ENCODE peak calls at places on chromosomes 6 and 20, in six cellular contexts. One of them, this sample, is unnamed.

GRCh38 chr20:58690851-58691250 is 1.7 kb upstream of the NPEPL1 start:
- DNase-seq in stromal cell of bone marrow: no peak
- DNase-seq in activated T-cell treated with anti-CD3 and anti-CD28 coated beads, Interleukin-2, amount 50 U/mL, for 24 hours: no peak
- DNase-seq in HEK293T: no peak
- DNase-seq in NCI-H1092 treated with DMSO at 0.1 percent for 48 hours: no peak
- DNase-seq in H54: no peak
- DNase-seq in this sample: no peak

GRCh38 chr20:21235713-21236445 is 67.3 kb upstream of the XRN2 start:
- DNase-seq in stromal cell of bone marrow: peak
- DNase-seq in activated T-cell treated with anti-CD3 and anti-CD28 coated beads, Interleukin-2, amount 50 U/mL, for 24 hours: peak
- DNase-seq in HEK293T: peak
- DNase-seq in NCI-H1092 treated with DMSO at 0.1 percent for 48 hours: peak
- DNase-seq in H54: peak
- DNase-seq in this sample: peak

GRCh38 chr6:71724456-71725180 is 161.7 kb upstream of the RIMS1 start:
- DNase-seq in stromal cell of bone marrow: no peak
- DNase-seq in activated T-cell treated with anti-CD3 and anti-CD28 coated beads, Interleukin-2, amount 50 U/mL, for 24 hours: no peak
- DNase-seq in HEK293T: no peak
- DNase-seq in NCI-H1092 treated with DMSO at 0.1 percent for 48 hours: no peak
- DNase-seq in H54: no peak
- DNase-seq in this sample: no peak

GRCh38 chr20:36836591-36837329 is 39.2 kb upstream of the TLDC2 start:
- DNase-seq in stromal cell of bone marrow: no peak
- DNase-seq in activated T-cell treated with anti-CD3 and anti-CD28 coated beads, Interleukin-2, amount 50 U/mL, for 24 hours: peak
- DNase-seq in HEK293T: peak
- DNase-seq in NCI-H1092 treated with DMSO at 0.1 percent for 48 hours: peak
- DNase-seq in H54: no peak
- DNase-seq in this sample: no peak

GRCh38 chr6:37779111-37779800 is 40.3 kb upstream of the ZFAND3 start:
- DNase-seq in stromal cell of bone marrow: no peak
- DNase-seq in activated T-cell treated with anti-CD3 and anti-CD28 coated beads, Interleukin-2, amount 50 U/mL, for 24 hours: no peak
- DNase-seq in HEK293T: no peak
- DNase-seq in NCI-H1092 treated with DMSO at 0.1 percent for 48 hours: no peak
- DNase-seq in H54: no peak
- DNase-seq in this sample: no peak

GRCh38 chr6:165729307-165729936 is 66.4 kb upstream of the PDE10A start:
- DNase-seq in stromal cell of bone marrow: no peak
- DNase-seq in activated T-cell treated with anti-CD3 and anti-CD28 coated beads, Interleukin-2, amount 50 U/mL, for 24 hours: no peak
- DNase-seq in HEK293T: peak
- DNase-seq in NCI-H1092 treated with DMSO at 0.1 percent for 48 hours: peak
- DNase-seq in H54: peak
- DNase-seq in this sample: no peak

GRCh38 chr6:133741375-133741861 is 147.5 kb upstream of the TCF21 start:
- DNase-seq in stromal cell of bone marrow: no peak
- DNase-seq in activated T-cell treated with anti-CD3 and anti-CD28 coated beads, Interleukin-2, amount 50 U/mL, for 24 hours: no peak
- DNase-seq in HEK293T: peak
- DNase-seq in NCI-H1092 treated with DMSO at 0.1 percent for 48 hours: peak
- DNase-seq in H54: no peak
- DNase-seq in this sample: no peak

GRCh38 chr6:140345935-140346334 is 971.5 kb upstream of the CITED2 start:
- DNase-seq in stromal cell of bone marrow: no peak
- DNase-seq in activated T-cell treated with anti-CD3 and anti-CD28 coated beads, Interleukin-2, amount 50 U/mL, for 24 hours: no peak
- DNase-seq in HEK293T: no peak
- DNase-seq in NCI-H1092 treated with DMSO at 0.1 percent for 48 hours: no peak
- DNase-seq in H54: no peak
- DNase-seq in this sample: no peak

GRCh38 chr6:105108631-105109262 is 71.1 kb downstream of the POPDC3 start:
- DNase-seq in stromal cell of bone marrow: no peak
- DNase-seq in activated T-cell treated with anti-CD3 and anti-CD28 coated beads, Interleukin-2, amount 50 U/mL, for 24 hours: no peak
- DNase-seq in HEK293T: no peak
- DNase-seq in NCI-H1092 treated with DMSO at 0.1 percent for 48 hours: no peak
- DNase-seq in H54: no peak
- DNase-seq in this sample: no peak

GRCh38 chr20:46970937-46971630 is 76.4 kb downstream of the EYA2 start:
- DNase-seq in stromal cell of bone marrow: no peak
- DNase-seq in activated T-cell treated with anti-CD3 and anti-CD28 coated beads, Interleukin-2, amount 50 U/mL, for 24 hours: no peak
- DNase-seq in HEK293T: peak
- DNase-seq in NCI-H1092 treated with DMSO at 0.1 percent for 48 hours: no peak
- DNase-seq in H54: peak
- DNase-seq in this sample: no peak

GRCh38 chr20:47273591-47274235 is 82.8 kb downstream of the ZMYND8 start:
- DNase-seq in stromal cell of bone marrow: no peak
- DNase-seq in activated T-cell treated with anti-CD3 and anti-CD28 coated beads, Interleukin-2, amount 50 U/mL, for 24 hours: no peak
- DNase-seq in HEK293T: no peak
- DNase-seq in NCI-H1092 treated with DMSO at 0.1 percent for 48 hours: no peak
- DNase-seq in H54: no peak
- DNase-seq in this sample: no peak

GRCh38 chr6:39812853-39813533 is 20.8 kb downstream of the DAAM2 start:
- DNase-seq in stromal cell of bone marrow: peak
- DNase-seq in activated T-cell treated with anti-CD3 and anti-CD28 coated beads, Interleukin-2, amount 50 U/mL, for 24 hours: no peak
- DNase-seq in HEK293T: no peak
- DNase-seq in NCI-H1092 treated with DMSO at 0.1 percent for 48 hours: peak
- DNase-seq in H54: no peak
- DNase-seq in this sample: no peak

GRCh38 chr6:125173341-125173740 is 19.8 kb downstream of the TPD52L1 start:
- DNase-seq in stromal cell of bone marrow: no peak
- DNase-seq in activated T-cell treated with anti-CD3 and anti-CD28 coated beads, Interleukin-2, amount 50 U/mL, for 24 hours: no peak
- DNase-seq in HEK293T: no peak
- DNase-seq in NCI-H1092 treated with DMSO at 0.1 percent for 48 hours: no peak
- DNase-seq in H54: no peak
- DNase-seq in this sample: no peak

GRCh38 chr6:137811912-137812553 is 55.0 kb upstream of the TNFAIP3 start:
- DNase-seq in stromal cell of bone marrow: no peak
- DNase-seq in activated T-cell treated with anti-CD3 and anti-CD28 coated beads, Interleukin-2, amount 50 U/mL, for 24 hours: no peak
- DNase-seq in HEK293T: no peak
- DNase-seq in NCI-H1092 treated with DMSO at 0.1 percent for 48 hours: no peak
- DNase-seq in H54: no peak
- DNase-seq in this sample: no peak

GRCh38 chr6:139364302-139364981 is 10.0 kb downstream of the CITED2 start:
- DNase-seq in stromal cell of bone marrow: no peak
- DNase-seq in activated T-cell treated with anti-CD3 and anti-CD28 coated beads, Interleukin-2, amount 50 U/mL, for 24 hours: no peak
- DNase-seq in HEK293T: peak
- DNase-seq in NCI-H1092 treated with DMSO at 0.1 percent for 48 hours: peak
- DNase-seq in H54: no peak
- DNase-seq in this sample: peak

GRCh38 chr6:110573537-110573936 is 97.1 kb upstream of the SLC22A16 start:
- DNase-seq in stromal cell of bone marrow: no peak
- DNase-seq in activated T-cell treated with anti-CD3 and anti-CD28 coated beads, Interleukin-2, amount 50 U/mL, for 24 hours: no peak
- DNase-seq in HEK293T: no peak
- DNase-seq in NCI-H1092 treated with DMSO at 0.1 percent for 48 hours: no peak
- DNase-seq in H54: no peak
- DNase-seq in this sample: no peak

GRCh38 chr20:44911264-44911921 is 1.5 kb downstream of the PABPC1L start:
- DNase-seq in stromal cell of bone marrow: peak
- DNase-seq in activated T-cell treated with anti-CD3 and anti-CD28 coated beads, Interleukin-2, amount 50 U/mL, for 24 hours: peak
- DNase-seq in HEK293T: peak
- DNase-seq in NCI-H1092 treated with DMSO at 0.1 percent for 48 hours: no peak
- DNase-seq in H54: no peak
- DNase-seq in this sample: peak

GRCh38 chr20:47741669-47742345 is 43.5 kb downstream of the SULF2 start:
- DNase-seq in stromal cell of bone marrow: no peak
- DNase-seq in activated T-cell treated with anti-CD3 and anti-CD28 coated beads, Interleukin-2, amount 50 U/mL, for 24 hours: no peak
- DNase-seq in HEK293T: peak
- DNase-seq in NCI-H1092 treated with DMSO at 0.1 percent for 48 hours: peak
- DNase-seq in H54: no peak
- DNase-seq in this sample: no peak

GRCh38 chr20:49608752-49609670 is 41.1 kb upstream of the PTGIS start:
- DNase-seq in stromal cell of bone marrow: no peak
- DNase-seq in activated T-cell treated with anti-CD3 and anti-CD28 coated beads, Interleukin-2, amount 50 U/mL, for 24 hours: peak
- DNase-seq in HEK293T: peak
- DNase-seq in NCI-H1092 treated with DMSO at 0.1 percent for 48 hours: peak
- DNase-seq in H54: no peak
- DNase-seq in this sample: peak

GRCh38 chr6:41976794-41977484 is 35.3 kb upstream of the CCND3 start:
- DNase-seq in stromal cell of bone marrow: peak
- DNase-seq in activated T-cell treated with anti-CD3 and anti-CD28 coated beads, Interleukin-2, amount 50 U/mL, for 24 hours: peak
- DNase-seq in HEK293T: no peak
- DNase-seq in NCI-H1092 treated with DMSO at 0.1 percent for 48 hours: no peak
- DNase-seq in H54: peak
- DNase-seq in this sample: no peak

GRCh38 chr6:100881707-100882040 is 545 bp upstream of the ASCC3 start:
- DNase-seq in stromal cell of bone marrow: no peak
- DNase-seq in activated T-cell treated with anti-CD3 and anti-CD28 coated beads, Interleukin-2, amount 50 U/mL, for 24 hours: no peak
- DNase-seq in HEK293T: peak
- DNase-seq in NCI-H1092 treated with DMSO at 0.1 percent for 48 hours: no peak
- DNase-seq in H54: no peak
- DNase-seq in this sample: no peak

GRCh38 chr6:155155787-155156447 is 107.9 kb upstream of the CLDN20 start:
- DNase-seq in stromal cell of bone marrow: no peak
- DNase-seq in activated T-cell treated with anti-CD3 and anti-CD28 coated beads, Interleukin-2, amount 50 U/mL, for 24 hours: peak
- DNase-seq in HEK293T: no peak
- DNase-seq in NCI-H1092 treated with DMSO at 0.1 percent for 48 hours: no peak
- DNase-seq in H54: no peak
- DNase-seq in this sample: no peak

GRCh38 chr6:53059648-53060589 is 5.3 kb upstream of the FBXO9 start:
- DNase-seq in stromal cell of bone marrow: no peak
- DNase-seq in activated T-cell treated with anti-CD3 and anti-CD28 coated beads, Interleukin-2, amount 50 U/mL, for 24 hours: no peak
- DNase-seq in HEK293T: no peak
- DNase-seq in NCI-H1092 treated with DMSO at 0.1 percent for 48 hours: no peak
- DNase-seq in H54: no peak
- DNase-seq in this sample: no peak

GRCh38 chr20:52230406-52230805 is 38.8 kb upstream of the ZFP64 start:
- DNase-seq in stromal cell of bone marrow: peak
- DNase-seq in activated T-cell treated with anti-CD3 and anti-CD28 coated beads, Interleukin-2, amount 50 U/mL, for 24 hours: no peak
- DNase-seq in HEK293T: peak
- DNase-seq in NCI-H1092 treated with DMSO at 0.1 percent for 48 hours: no peak
- DNase-seq in H54: no peak
- DNase-seq in this sample: no peak

GRCh38 chr20:10626896-10627295 is 46.9 kb downstream of the JAG1 start:
- DNase-seq in stromal cell of bone marrow: no peak
- DNase-seq in activated T-cell treated with anti-CD3 and anti-CD28 coated beads, Interleukin-2, amount 50 U/mL, for 24 hours: no peak
- DNase-seq in HEK293T: no peak
- DNase-seq in NCI-H1092 treated with DMSO at 0.1 percent for 48 hours: no peak
- DNase-seq in H54: no peak
- DNase-seq in this sample: no peak

GRCh38 chr20:46348972-46349741 is 40.9 kb upstream of the CDH22 start:
- DNase-seq in stromal cell of bone marrow: no peak
- DNase-seq in activated T-cell treated with anti-CD3 and anti-CD28 coated beads, Interleukin-2, amount 50 U/mL, for 24 hours: peak
- DNase-seq in HEK293T: peak
- DNase-seq in NCI-H1092 treated with DMSO at 0.1 percent for 48 hours: no peak
- DNase-seq in H54: peak
- DNase-seq in this sample: peak